ENCODE peak calls at places on chromosomes 16 and 17, in seven cellular contexts. D is right lobe of liver, L is H54, V is NB4, R is A549, C is stomach, J is K562. T is an unnamed sample.
A peak's percentile ranks its signal among the peaks of the same experiment; 100 is the strongest.

GRCh38 chr16:78216166-78216745 is 116.8 kb downstream of the WWOX start:
- DNase-seq in D (no peak), L (no peak), V (no peak), R (no peak), C (no peak), J (no peak), T (no peak)

GRCh38 chr16:25585526-25585925 is 106.2 kb upstream of the HS3ST4 start:
- DNase-seq in D (no peak), L (no peak), V (peak; percentile 8), R (no peak), C (no peak), J (no peak), T (no peak)

GRCh38 chr17:50684612-50685333 is 22.9 kb downstream of the ANKRD40 start:
- DNase-seq in D (peak; percentile 92), L (no peak), V (no peak), R (no peak), C (peak; percentile 64), J (peak; percentile 28), T (no peak)

GRCh38 chr17:1216209-1216937 is 36.6 kb upstream of the ABR start:
- DNase-seq in D (no peak), L (no peak), V (no peak), R (no peak), C (no peak), J (no peak), T (no peak)

GRCh38 chr17:4316648-4317047 is 49.8 kb downstream of the UBE2G1 start:
- DNase-seq in D (no peak), L (no peak), V (no peak), R (no peak), C (no peak), J (no peak), T (no peak)

GRCh38 chr16:83952587-83952939 is 477 bp upstream of the OSGIN1 start:
- DNase-seq in D (peak; percentile 85), L (no peak), V (no peak), R (peak; percentile 61), C (peak; percentile 35), J (no peak), T (peak; percentile 58)

GRCh38 chr16:27259710-27260109 is 8.9 kb downstream of the NSMCE1 start:
- DNase-seq in D (no peak), L (no peak), V (no peak), R (no peak), C (no peak), J (no peak), T (no peak)

GRCh38 chr16:24717411-24717810 is 12.0 kb upstream of the TNRC6A start:
- DNase-seq in D (no peak), L (no peak), V (no peak), R (no peak), C (no peak), J (no peak), T (no peak)

GRCh38 chr16:85363881-85364280 is 249.2 kb upstream of the GSE1 start:
- DNase-seq in D (no peak), L (no peak), V (no peak), R (no peak), C (no peak), J (no peak), T (no peak)

GRCh38 chr17:40287494-40288369 is at the start of gene CDC6:
- DNase-seq in D (peak; percentile 98), L (peak; percentile 87), V (peak; percentile 100), R (peak; percentile 99), C (peak; percentile 99), J (peak; percentile 99), T (peak; percentile 99)
- TF ChIP-seq POLR2A in D (peak; percentile 58), L (peak; percentile 89), V (peak; percentile 94), R (peak; percentile 77), C (no peak), J (peak; percentile 99), T (peak; percentile 26)

GRCh38 chr17:58786586-58787295 is 31.1 kb downstream of the PPM1E start:
- DNase-seq in D (no peak), L (no peak), V (no peak), R (peak; percentile 8), C (peak; percentile 41), J (peak; percentile 8), T (no peak)
- TF ChIP-seq POLR2A in D (no peak), L (no peak), V (no peak), R (no peak), C (no peak), J (no peak), T (no peak)

DNA sequence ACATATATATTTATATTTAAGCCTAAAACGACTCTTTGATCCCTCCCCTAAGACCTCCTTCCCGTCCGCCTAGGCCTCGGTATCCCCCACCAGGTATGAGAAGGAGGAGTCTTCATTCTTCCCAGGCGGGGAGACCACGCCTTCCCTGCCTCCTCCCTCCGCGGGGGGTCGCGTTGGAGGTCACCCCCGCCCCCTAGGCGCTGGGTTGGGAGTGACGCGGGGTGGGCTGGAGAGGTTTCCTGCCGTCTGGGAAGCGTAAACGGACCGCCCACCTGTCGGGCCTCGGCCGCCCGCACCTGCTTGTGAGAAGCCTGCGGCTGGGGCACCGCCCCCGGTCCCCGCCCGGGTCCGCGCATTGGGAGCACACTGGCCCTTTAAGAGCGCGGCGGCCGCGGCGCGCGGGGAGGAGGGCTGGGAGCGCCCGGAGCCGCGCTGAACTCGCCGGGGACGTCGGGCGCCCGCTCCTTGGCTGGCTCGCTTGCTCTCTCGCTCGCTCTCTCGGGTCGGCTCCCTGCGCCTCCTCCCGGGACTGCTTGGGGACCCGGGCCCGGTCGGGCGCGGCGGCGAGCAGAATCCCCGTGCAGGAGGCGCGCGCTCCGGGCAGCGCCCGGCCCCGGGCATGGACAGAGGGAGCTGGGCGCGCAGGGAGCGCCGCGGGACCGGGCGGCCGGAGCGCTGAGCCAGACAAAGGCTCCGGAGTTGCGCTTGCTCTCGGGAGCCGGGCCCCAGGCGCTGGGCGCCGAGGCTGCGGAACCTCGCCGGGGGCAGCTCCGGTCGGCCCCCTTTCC is at the start of gene MMP15:
- DNase-seq in D (peak; percentile 96), L (peak; percentile 76), V (peak; percentile 78), R (peak; percentile 75), C (peak; percentile 94), J (peak; percentile 87), T (peak; percentile 78)
- TF ChIP-seq POLR2A in D (peak; percentile 95), L (no peak), V (no peak), R (peak; percentile 72), C (no peak), J (no peak), T (peak; percentile 69)

DNA sequence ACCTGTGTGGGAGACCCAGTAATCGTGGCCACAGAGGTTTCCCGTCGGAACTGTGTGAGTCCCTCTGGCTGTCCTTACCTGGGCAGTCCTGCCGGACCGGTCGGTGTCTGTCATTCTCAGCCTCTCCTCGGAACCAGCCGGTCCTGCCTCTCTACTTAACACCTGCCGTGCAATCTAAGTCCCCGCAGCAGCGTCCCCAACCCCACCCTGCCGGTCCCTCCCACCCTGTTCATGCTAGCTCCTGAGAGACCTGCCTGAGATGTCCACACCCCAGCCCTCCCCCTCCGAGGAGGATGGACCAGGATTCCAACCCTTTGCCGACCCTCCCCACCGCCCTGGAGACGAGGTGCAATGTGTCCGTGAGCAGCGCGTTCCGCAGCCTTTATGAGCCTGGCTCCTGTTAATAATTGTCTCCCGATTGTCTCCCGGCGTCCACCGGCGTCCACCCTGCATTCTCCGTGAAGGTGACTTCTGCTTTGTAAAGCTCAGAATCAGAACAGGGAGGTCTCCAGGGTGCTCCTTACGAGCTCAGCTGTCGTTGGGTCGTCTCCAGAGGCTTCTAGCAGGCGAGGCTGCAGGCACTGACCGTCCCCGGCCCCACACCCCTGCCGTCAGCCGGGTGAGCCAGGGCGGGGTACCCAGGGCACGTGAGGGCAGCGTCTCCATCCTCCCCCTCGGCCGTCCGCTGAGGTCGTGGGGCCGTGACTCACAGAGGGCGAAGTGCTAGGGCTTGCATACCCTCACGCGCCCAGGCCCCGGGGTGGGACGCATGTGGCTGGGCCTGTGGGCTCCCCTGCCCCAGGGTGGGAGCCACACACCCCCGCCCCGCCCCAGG is 10.1 kb downstream of the METRNL start:
- DNase-seq in D (no peak), L (no peak), V (no peak), R (no peak), C (peak; percentile 53), J (peak; percentile 33), T (no peak)
- TF ChIP-seq POLR2A in D (no peak), L (no peak), V (no peak), R (no peak), C (no peak), J (no peak), T (no peak)

GRCh38 chr16:4597174-4597573 is 17.5 kb downstream of the UBALD1 start:
- DNase-seq in D (no peak), L (no peak), V (no peak), R (no peak), C (peak; percentile 46), J (no peak), T (no peak)

GRCh38 chr16:4602330-4602729 is 12.4 kb downstream of the UBALD1 start:
- DNase-seq in D (no peak), L (no peak), V (no peak), R (no peak), C (no peak), J (no peak), T (no peak)

GRCh38 chr16:4599037-4599436 is 15.7 kb downstream of the UBALD1 start:
- DNase-seq in D (no peak), L (no peak), V (no peak), R (no peak), C (no peak), J (no peak), T (no peak)

GRCh38 chr16:4601317-4602186 is 13.1 kb downstream of the UBALD1 start:
- DNase-seq in D (no peak), L (no peak), V (no peak), R (no peak), C (no peak), J (no peak), T (no peak)

GRCh38 chr16:4599545-4599944 is 15.1 kb downstream of the UBALD1 start:
- DNase-seq in D (no peak), L (no peak), V (no peak), R (no peak), C (no peak), J (no peak), T (no peak)
- TF ChIP-seq POLR2A in D (no peak), L (no peak), V (no peak), R (no peak), C (no peak), J (no peak), T (no peak)

DNA sequence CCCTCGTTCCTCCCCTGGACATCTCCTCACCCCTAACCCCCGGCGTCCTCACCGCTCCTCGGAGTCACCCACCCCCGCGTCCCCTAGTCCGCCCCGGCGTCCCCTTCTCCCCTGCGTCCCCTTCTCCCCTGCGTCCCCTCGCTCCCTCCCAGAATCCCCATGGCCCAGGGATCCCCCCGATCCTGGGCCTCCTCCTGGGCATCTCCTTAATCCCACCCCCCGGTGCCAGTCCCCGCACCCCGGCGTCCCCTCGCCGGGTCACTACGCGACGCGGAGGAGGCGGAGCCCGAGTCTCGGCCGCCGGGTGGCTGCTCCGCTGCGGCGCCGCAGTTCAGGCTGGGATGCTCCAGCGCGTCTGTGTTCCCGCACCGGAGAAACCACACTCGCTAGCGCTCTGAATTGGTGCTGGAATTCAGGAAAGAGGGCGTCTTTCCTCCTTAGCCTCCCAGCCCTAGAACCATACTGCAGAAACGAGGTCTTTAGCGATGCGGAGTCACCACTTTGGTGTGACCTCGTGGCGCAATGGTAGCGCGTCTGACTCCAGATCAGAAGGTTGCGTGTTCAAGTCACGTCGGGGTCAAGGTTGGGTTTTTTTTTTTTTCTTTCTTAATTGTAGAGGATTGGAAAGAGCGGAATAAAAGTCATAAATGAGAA is 25.9 kb upstream of the SLC47A1 start:
- DNase-seq in D (peak; percentile 82), L (peak; percentile 93), V (peak; percentile 84), R (peak; percentile 93), C (peak; percentile 91), J (peak; percentile 60), T (peak; percentile 89)
- TF ChIP-seq POLR2A in D (no peak), L (peak; percentile 52), V (no peak), R (peak; percentile 40), C (no peak), J (no peak), T (no peak)